ENCODE peak calls at places on chromosomes 4 and X, in nine cellular contexts. D is lung microvascular endothelial cell; M is NCI-H460; P is NCI-H187; A is Ammon's horn; K is cardiac septum; Y is iPS-NIHi11; I is breast epithelium; Q is activated T-cell treated with anti-CD3 and anti-CD28 coated beads, Interleukin-2, amount 50 U/mL, for 72 hours. L is an unnamed sample.

GRCh38 chr4:33930497-33930896 is 2313.8 kb downstream of the ARAP2 start:
- DNase-seq in D (no peak), M (no peak), P (no peak), A (no peak), K (no peak), Y (no peak), I (no peak), Q (no peak), L (no peak)

GRCh38 chr4:17535906-17536305 is 20.9 kb downstream of the CLRN2 start:
- DNase-seq in D (no peak), M (no peak), P (no peak), A (no peak), K (no peak), Y (no peak), I (no peak), Q (no peak), L (no peak)

GRCh38 chr4:96767815-96768480 is 928.1 kb downstream of the PDHA2 start:
- DNase-seq in D (no peak), M (no peak), P (no peak), A (no peak), K (no peak), Y (no peak), I (no peak), Q (no peak), L (no peak)

GRCh38 chr4:96342790-96343455 is 503.0 kb downstream of the PDHA2 start:
- DNase-seq in D (no peak), M (no peak), P (no peak), A (no peak), K (no peak), Y (no peak), I (no peak), Q (no peak), L (no peak)

GRCh38 chr4:85807247-85807915 is 332.4 kb downstream of the ARHGAP24 start:
- DNase-seq in D (peak; percentile 91), M (no peak), P (no peak), A (no peak), K (no peak), Y (no peak), I (no peak), Q (no peak), L (no peak)

GRCh38 chr4:6471303-6472007 is 959 bp downstream of the PPP2R2C start:
- DNase-seq in D (no peak), M (no peak), P (no peak), A (no peak), K (peak; percentile 51), Y (no peak), I (no peak), Q (no peak), L (no peak)

GRCh38 chr4:11427201-11427996 is 1.3 kb downstream of the HS3ST1 start:
- DNase-seq in D (no peak), M (no peak), P (no peak), A (no peak), K (no peak), Y (peak; percentile 32), I (no peak), Q (no peak), L (no peak)

GRCh38 chr4:85778809-85779124 is 303.8 kb downstream of the ARHGAP24 start:
- DNase-seq in D (peak; percentile 70), M (no peak), P (no peak), A (no peak), K (no peak), Y (no peak), I (no peak), Q (no peak), L (no peak)

GRCh38 chr4:3491681-3492405 is 28.7 kb downstream of the DOK7 start:
- DNase-seq in D (no peak), M (no peak), P (no peak), A (no peak), K (no peak), Y (no peak), I (no peak), Q (no peak), L (no peak)

GRCh38 chr4:92100980-92101379 is 202.8 kb upstream of the GRID2 start:
- DNase-seq in D (no peak), M (no peak), P (no peak), A (peak; percentile 4), K (no peak), Y (no peak), I (no peak), Q (no peak), L (no peak)

GRCh38 chrX:29478336-29479069 is 736.9 kb upstream of the MAGEB2 start:
- DNase-seq in D (peak; percentile 50), M (peak; percentile 47), P (no peak), A (no peak), K (no peak), Y (peak; percentile 53), I (no peak), Q (no peak), L (no peak)

GRCh38 chr4:155085843-155086530 is 122.4 kb upstream of the NPY2R start:
- DNase-seq in D (peak; percentile 38), M (no peak), P (no peak), A (no peak), K (no peak), Y (no peak), I (no peak), Q (no peak), L (no peak)

GRCh38 chr4:145216532-145216931 is 36.1 kb upstream of the OTUD4 start:
- DNase-seq in D (peak; percentile 61), M (peak; percentile 22), P (no peak), A (peak; percentile 20), K (no peak), Y (no peak), I (no peak), Q (no peak), L (no peak)

GRCh38 chrX:110563276-110563675 is 204.6 kb downstream of the RTL9 start:
- DNase-seq in D (no peak), M (no peak), P (no peak), A (peak; percentile 14), K (no peak), Y (no peak), I (no peak), Q (no peak), L (no peak)

GRCh38 chr4:165711912-165712311 is 161.1 kb upstream of the TLL1 start:
- DNase-seq in D (no peak), M (no peak), P (no peak), A (no peak), K (no peak), Y (no peak), I (no peak), Q (no peak), L (no peak)

GRCh38 chrX:149527705-149528104 is 13.1 kb upstream of the EOLA1 start:
- DNase-seq in D (peak; percentile 44), M (peak; percentile 33), P (no peak), A (peak; percentile 28), K (no peak), Y (no peak), I (no peak), Q (peak; percentile 24), L (no peak)

GRCh38 chr4:71689822-71690221 is 94.1 kb downstream of the GC start:
- DNase-seq in D (no peak), M (no peak), P (no peak), A (no peak), K (no peak), Y (no peak), I (no peak), Q (no peak), L (no peak)

GRCh38 chr4:153945704-153946103 is 156.8 kb upstream of the SFRP2 start:
- DNase-seq in D (no peak), M (no peak), P (no peak), A (no peak), K (no peak), Y (no peak), I (no peak), Q (no peak), L (no peak)

GRCh38 chr4:173666-174314 is 49.5 kb downstream of the ZNF718 start:
- DNase-seq in D (no peak), M (no peak), P (no peak), A (no peak), K (no peak), Y (peak; percentile 28), I (no peak), Q (no peak), L (no peak)

L was measured in DMS79.